ENCODE peak calls at places on chromosomes 4 and X, in five cellular contexts. One of them, this sample, is unnamed.

GRCh38 chrX:129759576-129760061 is 20.1 kb upstream of the SASH3 start:
- DNase-seq in fibroblast of mammary gland: peak
- DNase-seq in NB4: peak
- DNase-seq in NCI-H1105: no peak
- DNase-seq in stimulated activated CD8-positive, alpha-beta memory T cell treated with anti-CD3 and anti-CD28 coated beads, Interleukin-7, amount 100 ng/mL, for 1 hour: no peak
- DNase-seq in this sample: peak

GRCh38 chr4:26065833-26066232 is 151.8 kb downstream of the SMIM20 start:
- DNase-seq in fibroblast of mammary gland: peak
- DNase-seq in NB4: no peak
- DNase-seq in NCI-H1105: no peak
- DNase-seq in stimulated activated CD8-positive, alpha-beta memory T cell treated with anti-CD3 and anti-CD28 coated beads, Interleukin-7, amount 100 ng/mL, for 1 hour: no peak
- DNase-seq in this sample: no peak

GRCh38 chr4:94856030-94856429 is 98.3 kb downstream of the BMPR1B start:
- DNase-seq in fibroblast of mammary gland: no peak
- DNase-seq in NB4: no peak
- DNase-seq in NCI-H1105: no peak
- DNase-seq in stimulated activated CD8-positive, alpha-beta memory T cell treated with anti-CD3 and anti-CD28 coated beads, Interleukin-7, amount 100 ng/mL, for 1 hour: no peak
- DNase-seq in this sample: no peak

GRCh38 chr4:148515248-148515647 is 73.0 kb upstream of the NR3C2 start:
- DNase-seq in fibroblast of mammary gland: peak
- DNase-seq in NB4: no peak
- DNase-seq in NCI-H1105: no peak
- DNase-seq in stimulated activated CD8-positive, alpha-beta memory T cell treated with anti-CD3 and anti-CD28 coated beads, Interleukin-7, amount 100 ng/mL, for 1 hour: no peak
- DNase-seq in this sample: no peak

GRCh38 chrX:18722500-18723071 is 15.1 kb downstream of the PPEF1 start:
- DNase-seq in fibroblast of mammary gland: no peak
- DNase-seq in NB4: no peak
- DNase-seq in NCI-H1105: no peak
- DNase-seq in stimulated activated CD8-positive, alpha-beta memory T cell treated with anti-CD3 and anti-CD28 coated beads, Interleukin-7, amount 100 ng/mL, for 1 hour: no peak
- DNase-seq in this sample: no peak

GRCh38 chrX:123013141-123013540 is 170.9 kb upstream of the GRIA3 start:
- DNase-seq in fibroblast of mammary gland: peak
- DNase-seq in NB4: no peak
- DNase-seq in NCI-H1105: no peak
- DNase-seq in stimulated activated CD8-positive, alpha-beta memory T cell treated with anti-CD3 and anti-CD28 coated beads, Interleukin-7, amount 100 ng/mL, for 1 hour: no peak
- DNase-seq in this sample: no peak

GRCh38 chrX:41921492-41922124 is 1.7 kb downstream of the CASK start:
- DNase-seq in fibroblast of mammary gland: peak
- DNase-seq in NB4: peak
- DNase-seq in NCI-H1105: no peak
- DNase-seq in stimulated activated CD8-positive, alpha-beta memory T cell treated with anti-CD3 and anti-CD28 coated beads, Interleukin-7, amount 100 ng/mL, for 1 hour: no peak
- DNase-seq in this sample: no peak

GRCh38 chrX:33339219-33339618 is 127.9 kb upstream of the DMD start:
- DNase-seq in fibroblast of mammary gland: peak
- DNase-seq in NB4: no peak
- DNase-seq in NCI-H1105: no peak
- DNase-seq in stimulated activated CD8-positive, alpha-beta memory T cell treated with anti-CD3 and anti-CD28 coated beads, Interleukin-7, amount 100 ng/mL, for 1 hour: no peak
- DNase-seq in this sample: no peak

GRCh38 chr4:119671205-119671604 is 42.6 kb upstream of the PDE5A start:
- DNase-seq in fibroblast of mammary gland: no peak
- DNase-seq in NB4: no peak
- DNase-seq in NCI-H1105: no peak
- DNase-seq in stimulated activated CD8-positive, alpha-beta memory T cell treated with anti-CD3 and anti-CD28 coated beads, Interleukin-7, amount 100 ng/mL, for 1 hour: no peak
- DNase-seq in this sample: no peak

GRCh38 chr4:10083331-10083769 is 33.2 kb downstream of the WDR1 start:
- DNase-seq in fibroblast of mammary gland: no peak
- DNase-seq in NB4: no peak
- DNase-seq in NCI-H1105: no peak
- DNase-seq in stimulated activated CD8-positive, alpha-beta memory T cell treated with anti-CD3 and anti-CD28 coated beads, Interleukin-7, amount 100 ng/mL, for 1 hour: no peak
- DNase-seq in this sample: no peak

GRCh38 chr4:169208516-169208915 is 62.2 kb downstream of the SH3RF1 start:
- DNase-seq in fibroblast of mammary gland: peak
- DNase-seq in NB4: no peak
- DNase-seq in NCI-H1105: no peak
- DNase-seq in stimulated activated CD8-positive, alpha-beta memory T cell treated with anti-CD3 and anti-CD28 coated beads, Interleukin-7, amount 100 ng/mL, for 1 hour: no peak
- DNase-seq in this sample: no peak

GRCh38 chr4:67134616-67135015 is 410.7 kb downstream of the CENPC start:
- DNase-seq in fibroblast of mammary gland: no peak
- DNase-seq in NB4: no peak
- DNase-seq in NCI-H1105: no peak
- DNase-seq in stimulated activated CD8-positive, alpha-beta memory T cell treated with anti-CD3 and anti-CD28 coated beads, Interleukin-7, amount 100 ng/mL, for 1 hour: no peak
- DNase-seq in this sample: no peak

GRCh38 chrX:100979881-100980607 is 10.5 kb downstream of the ARL13A start:
- DNase-seq in fibroblast of mammary gland: no peak
- DNase-seq in NB4: peak
- DNase-seq in NCI-H1105: no peak
- DNase-seq in stimulated activated CD8-positive, alpha-beta memory T cell treated with anti-CD3 and anti-CD28 coated beads, Interleukin-7, amount 100 ng/mL, for 1 hour: no peak
- DNase-seq in this sample: no peak

GRCh38 chr4:88752754-88753153 is 55.1 kb upstream of the NAP1L5 start:
- DNase-seq in fibroblast of mammary gland: no peak
- DNase-seq in NB4: no peak
- DNase-seq in NCI-H1105: no peak
- DNase-seq in stimulated activated CD8-positive, alpha-beta memory T cell treated with anti-CD3 and anti-CD28 coated beads, Interleukin-7, amount 100 ng/mL, for 1 hour: no peak
- DNase-seq in this sample: no peak

GRCh38 chrX:153687121-153688039 is at the start of gene SLC6A8:
- DNase-seq in fibroblast of mammary gland: peak
- DNase-seq in NB4: peak
- DNase-seq in NCI-H1105: peak
- DNase-seq in stimulated activated CD8-positive, alpha-beta memory T cell treated with anti-CD3 and anti-CD28 coated beads, Interleukin-7, amount 100 ng/mL, for 1 hour: no peak
- DNase-seq in this sample: peak

GRCh38 chr4:173521474-173522159 is 8.4 kb downstream of the HAND2 start:
- DNase-seq in fibroblast of mammary gland: no peak
- DNase-seq in NB4: no peak
- DNase-seq in NCI-H1105: no peak
- DNase-seq in stimulated activated CD8-positive, alpha-beta memory T cell treated with anti-CD3 and anti-CD28 coated beads, Interleukin-7, amount 100 ng/mL, for 1 hour: no peak
- DNase-seq in this sample: no peak

GRCh38 chr4:147786031-147786430 is 54.1 kb downstream of the ARHGAP10 start:
- DNase-seq in fibroblast of mammary gland: no peak
- DNase-seq in NB4: no peak
- DNase-seq in NCI-H1105: no peak
- DNase-seq in stimulated activated CD8-positive, alpha-beta memory T cell treated with anti-CD3 and anti-CD28 coated beads, Interleukin-7, amount 100 ng/mL, for 1 hour: no peak
- DNase-seq in this sample: no peak

GRCh38 chr4:174394915-174395314 is 111.2 kb downstream of the CEP44 start:
- DNase-seq in fibroblast of mammary gland: peak
- DNase-seq in NB4: no peak
- DNase-seq in NCI-H1105: no peak
- DNase-seq in stimulated activated CD8-positive, alpha-beta memory T cell treated with anti-CD3 and anti-CD28 coated beads, Interleukin-7, amount 100 ng/mL, for 1 hour: no peak
- DNase-seq in this sample: no peak

GRCh38 chrX:27976284-27976683 is 5.0 kb downstream of the DCAF8L1 start:
- DNase-seq in fibroblast of mammary gland: peak
- DNase-seq in NB4: no peak
- DNase-seq in NCI-H1105: no peak
- DNase-seq in stimulated activated CD8-positive, alpha-beta memory T cell treated with anti-CD3 and anti-CD28 coated beads, Interleukin-7, amount 100 ng/mL, for 1 hour: no peak
- DNase-seq in this sample: no peak

GRCh38 chr4:4228356-4228668 is 1.6 kb upstream of the OTOP1 start:
- DNase-seq in fibroblast of mammary gland: no peak
- DNase-seq in NB4: no peak
- DNase-seq in NCI-H1105: no peak
- DNase-seq in stimulated activated CD8-positive, alpha-beta memory T cell treated with anti-CD3 and anti-CD28 coated beads, Interleukin-7, amount 100 ng/mL, for 1 hour: no peak
- DNase-seq in this sample: no peak

GRCh38 chr4:111631157-111631999 is 513.9 kb upstream of the FAM241A start:
- DNase-seq in fibroblast of mammary gland: peak
- DNase-seq in NB4: peak
- DNase-seq in NCI-H1105: no peak
- DNase-seq in stimulated activated CD8-positive, alpha-beta memory T cell treated with anti-CD3 and anti-CD28 coated beads, Interleukin-7, amount 100 ng/mL, for 1 hour: no peak
- DNase-seq in this sample: no peak

GRCh38 chrX:47936224-47936939 is 67.4 kb downstream of the ZNF182 start:
- DNase-seq in fibroblast of mammary gland: no peak
- DNase-seq in NB4: no peak
- DNase-seq in NCI-H1105: peak
- DNase-seq in stimulated activated CD8-positive, alpha-beta memory T cell treated with anti-CD3 and anti-CD28 coated beads, Interleukin-7, amount 100 ng/mL, for 1 hour: no peak
- DNase-seq in this sample: no peak

GRCh38 chrX:374566-374965 is 12.1 kb downstream of the PPP2R3B start:
- DNase-seq in fibroblast of mammary gland: no peak
- DNase-seq in NB4: no peak
- DNase-seq in NCI-H1105: no peak
- DNase-seq in stimulated activated CD8-positive, alpha-beta memory T cell treated with anti-CD3 and anti-CD28 coated beads, Interleukin-7, amount 100 ng/mL, for 1 hour: no peak
- DNase-seq in this sample: no peak

GRCh38 chrX:630007-630921 is at the start of gene SHOX:
- DNase-seq in fibroblast of mammary gland: no peak
- DNase-seq in NB4: no peak
- DNase-seq in NCI-H1105: no peak
- DNase-seq in stimulated activated CD8-positive, alpha-beta memory T cell treated with anti-CD3 and anti-CD28 coated beads, Interleukin-7, amount 100 ng/mL, for 1 hour: no peak
- DNase-seq in this sample: no peak

GRCh38 chr4:40448875-40449274 is 113.7 kb downstream of the CHRNA9 start:
- DNase-seq in fibroblast of mammary gland: no peak
- DNase-seq in NB4: no peak
- DNase-seq in NCI-H1105: no peak
- DNase-seq in stimulated activated CD8-positive, alpha-beta memory T cell treated with anti-CD3 and anti-CD28 coated beads, Interleukin-7, amount 100 ng/mL, for 1 hour: no peak
- DNase-seq in this sample: no peak

GRCh38 chr4:123587983-123588494 is 191.4 kb downstream of the SPRY1 start:
- DNase-seq in fibroblast of mammary gland: no peak
- DNase-seq in NB4: peak
- DNase-seq in NCI-H1105: no peak
- DNase-seq in stimulated activated CD8-positive, alpha-beta memory T cell treated with anti-CD3 and anti-CD28 coated beads, Interleukin-7, amount 100 ng/mL, for 1 hour: no peak
- DNase-seq in this sample: no peak

GRCh38 chr4:25144870-25145481 is 15.3 kb downstream of the SEPSECS start:
- DNase-seq in fibroblast of mammary gland: peak
- DNase-seq in NB4: peak
- DNase-seq in NCI-H1105: no peak
- DNase-seq in stimulated activated CD8-positive, alpha-beta memory T cell treated with anti-CD3 and anti-CD28 coated beads, Interleukin-7, amount 100 ng/mL, for 1 hour: no peak
- DNase-seq in this sample: no peak

GRCh38 chr4:7771056-7771455 is 168.6 kb downstream of the AFAP1 start:
- DNase-seq in fibroblast of mammary gland: no peak
- DNase-seq in NB4: no peak
- DNase-seq in NCI-H1105: no peak
- DNase-seq in stimulated activated CD8-positive, alpha-beta memory T cell treated with anti-CD3 and anti-CD28 coated beads, Interleukin-7, amount 100 ng/mL, for 1 hour: no peak
- DNase-seq in this sample: no peak

GRCh38 chr4:57182132-57182874 is 72.1 kb upstream of the IGFBP7 start:
- DNase-seq in fibroblast of mammary gland: no peak
- DNase-seq in NB4: peak
- DNase-seq in NCI-H1105: no peak
- DNase-seq in stimulated activated CD8-positive, alpha-beta memory T cell treated with anti-CD3 and anti-CD28 coated beads, Interleukin-7, amount 100 ng/mL, for 1 hour: no peak
- DNase-seq in this sample: peak